ENCODE peak calls at places on chromosome 22, in five cellular contexts. M, L, T, G and Z are unnamed samples. For H3K27me3 and H3K4me1, the result is how much of the 10 kb centered on the place peaks cover.

GRCh38 chr22:31891366-31892079 is 52.8 kb upstream of the YWHAH start:
- DNase-seq in L (no peak), M (no peak), G (no peak), T (peak), Z (no peak)

GRCh38 chr22:17875156-17875555 is 100.9 kb upstream of the BID start:
- DNase-seq in G (no peak), L (no peak), T (no peak), M (no peak), Z (no peak)

GRCh38 chr22:39574779-39575551 is 4.4 kb downstream of the CACNA1I start:
- DNase-seq in T (peak), G (no peak), M (peak), L (no peak), Z (no peak)

GRCh38 chr22:47476226-47476625 is 713.8 kb downstream of the TBC1D22A start:
- DNase-seq in M (no peak), T (no peak), L (no peak), G (no peak), Z (no peak)

GRCh38 chr22:39242809-39243442 is 1.9 kb downstream of the PDGFB start:
- DNase-seq in G (no peak), L (no peak), T (no peak), M (peak), Z (no peak)

GRCh38 chr22:39384750-39385480 is 14.7 kb upstream of the TAB1 start:
- DNase-seq in M (peak), G (no peak), T (peak), L (no peak), Z (no peak)

GRCh38 chr22:40533712-40534378 is 102.7 kb downstream of the MRTFA start:
- DNase-seq in L (peak), T (peak), M (no peak), G (no peak), Z (no peak)

GRCh38 chr22:19707347-19708322 is 6.7 kb upstream of the SEPTIN5 start:
- DNase-seq in T (peak), G (no peak), L (no peak), M (no peak), Z (peak)

GRCh38 chr22:17194213-17194612 is 25.0 kb downstream of the ADA2 start:
- DNase-seq in T (no peak), M (no peak), L (no peak), G (no peak), Z (no peak)

GRCh38 chr22:17109976-17110375 is 11.2 kb downstream of the TMEM121B start:
- DNase-seq in M (no peak), L (no peak), T (no peak), G (no peak), Z (no peak)

GRCh38 chr22:20131856-20132685 is 467 bp downstream of the ZDHHC8 start:
- DNase-seq in G (peak), M (no peak), T (peak), L (no peak), Z (peak)

GRCh38 chr22:38423512-38424503 is 31.2 kb downstream of the KCNJ4 start:
- DNase-seq in M (peak), L (no peak), T (peak), G (no peak), Z (no peak)

GRCh38 chr22:26835929-26836528 is 178.6 kb downstream of the MIAT start:
- DNase-seq in M (peak), G (no peak), T (peak), L (peak), Z (no peak)

GRCh38 chr22:26556904-26557303 is 33.0 kb downstream of the TPST2 start:
- DNase-seq in M (no peak), G (no peak), T (no peak), L (no peak), Z (no peak)

GRCh38 chr22:38073150-38074130 is 10.5 kb downstream of the SLC16A8 start:
- DNase-seq in T (peak), L (no peak), M (no peak), G (no peak), Z (no peak)

GRCh38 chr22:46789992-46790391 is 27.5 kb downstream of the TBC1D22A start:
- DNase-seq in T (no peak), M (no peak), G (no peak), L (no peak), Z (no peak)

GRCh38 chr22:20509344-20510047 is 2.1 kb downstream of the MED15 start:
- DNase-seq in M (peak), L (no peak), T (peak), G (peak), Z (no peak)

GRCh38 chr22:45994516-45995404 is 17.8 kb upstream of the WNT7B start:
- DNase-seq in L (peak), M (no peak), G (peak), T (peak), Z (peak)

GRCh38 chr22:37982938-37983859 is 1.2 kb downstream of the SOX10 start:
- DNase-seq in G (no peak), T (peak), M (no peak), L (no peak), Z (no peak)

GRCh38 chr22:43301866-43302265 is 41.3 kb downstream of the SCUBE1 start:
- DNase-seq in G (no peak), M (no peak), L (no peak), T (no peak), Z (no peak)

GRCh38 chr22:43297246-43298061 is 45.7 kb downstream of the SCUBE1 start:
- DNase-seq in G (no peak), T (peak), M (no peak), L (no peak), Z (no peak)

GRCh38 chr22:43298062-43298801 is 44.9 kb downstream of the SCUBE1 start:
- DNase-seq in M (no peak), L (no peak), T (peak), G (no peak), Z (no peak)

GRCh38 chr22:43300891-43301676 is 42.1 kb downstream of the SCUBE1 start:
- DNase-seq in G (no peak), M (no peak), L (no peak), T (no peak), Z (no peak)

GRCh38 chr22:43299736-43300135 is 43.4 kb downstream of the SCUBE1 start:
- DNase-seq in L (no peak), T (peak), M (no peak), G (no peak), Z (no peak)
- H3K27me3 ChIP-seq in L (under half), T (under half), M (half or more), G (under half), Z (under half)

DNA sequence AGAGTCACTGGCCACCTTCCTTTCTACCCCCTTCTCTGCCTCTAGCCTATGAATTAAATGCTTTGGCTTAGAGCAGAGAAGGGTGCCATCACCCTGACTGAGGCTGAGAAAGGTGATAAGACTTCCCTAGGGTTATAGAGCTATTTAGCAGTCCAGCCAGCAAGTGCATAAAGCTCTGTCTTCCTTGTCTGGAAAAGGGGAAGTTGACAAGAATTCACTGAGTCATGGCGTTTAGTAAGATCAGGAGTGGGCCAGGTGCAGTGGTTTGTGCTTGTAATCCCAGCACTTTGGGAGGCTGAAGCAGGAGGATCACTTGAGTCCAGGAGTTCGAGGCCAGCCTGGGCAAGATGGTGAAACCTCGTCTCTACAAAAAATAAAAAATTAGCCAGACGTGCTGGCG is 63.1 kb downstream of the LHFPL7 start:
- DNase-seq in L (no peak), G (no peak), M (no peak), T (no peak), Z (no peak)
- H3K27ac ChIP-seq in L (no peak), G (no peak), M (no peak), T (no peak), Z (no peak)

GRCh38 chr22:49462795-49463194 is 364.9 kb downstream of the BRD1 start:
- DNase-seq in M (no peak), T (peak), G (no peak), L (no peak), Z (no peak)
- H3K4me1 ChIP-seq in M (under half), T (under half), G (under half), L (under half), Z (under half)

DNA sequence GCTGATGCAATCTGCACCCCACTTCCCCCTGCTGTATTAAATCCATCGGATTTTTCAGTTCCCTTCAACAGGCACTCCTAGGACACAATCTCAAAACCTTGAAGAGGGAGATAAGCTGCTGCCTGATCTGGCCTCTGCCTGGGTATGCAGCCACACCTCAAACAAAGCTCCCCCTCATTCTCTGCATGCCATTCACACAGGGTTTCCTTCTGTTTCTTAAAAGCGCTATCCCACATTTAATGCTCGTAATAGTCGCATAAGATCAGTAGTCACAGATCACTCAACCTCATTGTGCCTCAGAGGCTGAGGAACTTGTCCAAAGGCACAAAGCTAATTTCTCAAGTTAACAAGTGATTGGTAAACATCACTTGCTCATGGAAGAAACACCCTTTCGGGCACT is 34.0 kb downstream of the UQCR10 start:
- DNase-seq in M (no peak), G (no peak), T (no peak), L (no peak), Z (no peak)
- H3K27me3 ChIP-seq in M (under half), G (under half), T (under half), L (under half), Z (under half)